ENCODE peak calls at places on chromosomes 3 and 15, in four cellular contexts. Z is SK-N-SH, I is HepG2, V is GM12878. D is an unnamed sample.

GRCh38 chr3:66404246-66404645 is 96.6 kb downstream of the LRIG1 start:
- DNase-seq in Z (no peak), I (no peak), V (no peak), D (no peak)

GRCh38 chr15:73176579-73176978 is 124.3 kb downstream of the NEO1 start:
- DNase-seq in Z (no peak), I (no peak), V (no peak), D (no peak)

GRCh38 chr15:96312641-96313335 is 17.7 kb upstream of the NR2F2 start:
- DNase-seq in Z (no peak), I (no peak), V (no peak), D (no peak)

GRCh38 chr15:90114451-90114901 is 12.2 kb upstream of the IDH2 start:
- DNase-seq in Z (no peak), I (no peak), V (no peak), D (no peak)

GRCh38 chr15:68990755-68991500 is 23.6 kb upstream of the NOX5 start:
- DNase-seq in Z (no peak), I (no peak), V (no peak), D (no peak)

GRCh38 chr15:84981711-84982300 is at the start of gene PDE8A:
- DNase-seq in Z (peak; percentile 78), I (no peak), V (no peak), D (no peak)

GRCh38 chr3:111286749-111287148 is 215.1 kb downstream of the NECTIN3 start:
- DNase-seq in Z (no peak), I (no peak), V (no peak), D (no peak)

GRCh38 chr3:84039091-84039490 is 919.7 kb upstream of the CADM2 start:
- DNase-seq in Z (no peak), I (no peak), V (no peak), D (no peak)

GRCh38 chr15:44015555-44015954 is 179.5 kb downstream of the FRMD5 start:
- DNase-seq in Z (no peak), I (peak; percentile 21), V (no peak), D (no peak)

GRCh38 chr3:155262295-155262694 is 31.2 kb downstream of the STRIT1 start:
- DNase-seq in Z (no peak), I (no peak), V (no peak), D (no peak)

GRCh38 chr3:126745760-126746394 is 41.8 kb downstream of the CHCHD6 start:
- DNase-seq in Z (no peak), I (no peak), V (no peak), D (no peak)

GRCh38 chr3:144821583-144821982 is 850.0 kb downstream of the DIPK2A start:
- DNase-seq in Z (no peak), I (no peak), V (no peak), D (no peak)

GRCh38 chr3:187852842-187853727 is 107.8 kb upstream of the BCL6 start:
- DNase-seq in Z (no peak), I (no peak), V (no peak), D (no peak)

GRCh38 chr3:155491696-155492095 is 198.2 kb upstream of the STRIT1 start:
- DNase-seq in Z (no peak), I (no peak), V (no peak), D (no peak)

GRCh38 chr3:112686360-112686759 is 45.4 kb upstream of the CCDC80 start:
- DNase-seq in Z (no peak), I (no peak), V (no peak), D (no peak)

GRCh38 chr3:160106905-160107861 is 118.0 kb upstream of the C3orf80 start:
- DNase-seq in Z (no peak), I (peak; percentile 98), V (no peak), D (no peak)

GRCh38 chr3:142904639-142905441 is 16.0 kb upstream of the PCOLCE2 start:
- DNase-seq in Z (no peak), I (peak; percentile 15), V (no peak), D (no peak)

GRCh38 chr3:170437696-170438407 is 19.2 kb downstream of the CLDN11 start:
- DNase-seq in Z (no peak), I (peak; percentile 45), V (no peak), D (no peak)

GRCh38 chr3:140050977-140051957 is 116.3 kb downstream of the CLSTN2 start:
- DNase-seq in Z (peak; percentile 49), I (peak; percentile 2), V (no peak), D (peak; percentile 21)

GRCh38 chr3:186621894-186622650 is 9.2 kb downstream of the AHSG start:
- DNase-seq in Z (no peak), I (no peak), V (no peak), D (no peak)

GRCh38 chr15:52527898-52528464 is 699 bp downstream of the MYO5A start:
- DNase-seq in Z (peak; percentile 64), I (no peak), V (no peak), D (peak; percentile 51)

GRCh38 chr15:65056868-65057548 is 10.8 kb downstream of the RASL12 start:
- DNase-seq in Z (peak; percentile 12), I (peak; percentile 96), V (no peak), D (no peak)

GRCh38 chr15:60392601-60392985 is 5.2 kb downstream of the ANXA2 start:
- DNase-seq in Z (no peak), I (peak; percentile 77), V (no peak), D (no peak)

GRCh38 chr3:16319307-16319706 is 54.3 kb downstream of the OXNAD1 start:
- DNase-seq in Z (peak; percentile 34), I (peak; percentile 25), V (no peak), D (no peak)

GRCh38 chr15:50017522-50017921 is 101.5 kb downstream of the ATP8B4 start:
- DNase-seq in Z (no peak), I (no peak), V (no peak), D (no peak)

GRCh38 chr3:171809513-171810277 is 588 bp downstream of the PLD1 start:
- DNase-seq in Z (peak; percentile 78), I (peak; percentile 70), V (no peak), D (peak; percentile 31)

GRCh38 chr3:24522155-24522579 is 27.5 kb upstream of the THRB start:
- DNase-seq in Z (no peak), I (peak; percentile 74), V (no peak), D (peak; percentile 52)

GRCh38 chr3:191566469-191566868 is 105.5 kb downstream of the PYDC2 start:
- DNase-seq in Z (no peak), I (no peak), V (no peak), D (no peak)

GRCh38 chr15:62607643-62608042 is 434.9 kb upstream of the TPM1 start:
- DNase-seq in Z (no peak), I (no peak), V (no peak), D (no peak)

GRCh38 chr15:55796321-55796965 is 53.5 kb upstream of the PRTG start:
- DNase-seq in Z (no peak), I (no peak), V (no peak), D (no peak)

GRCh38 chr15:55795031-55795430 is 52.1 kb upstream of the PRTG start:
- DNase-seq in Z (no peak), I (no peak), V (no peak), D (no peak)

GRCh38 chr15:55800216-55800615 is 57.3 kb upstream of the PRTG start:
- DNase-seq in Z (no peak), I (no peak), V (no peak), D (no peak)

GRCh38 chr15:55802600-55803376 is 59.8 kb upstream of the PRTG start:
- DNase-seq in Z (peak; percentile 48), I (no peak), V (no peak), D (no peak)

GRCh38 chr15:55799287-55800212 is 56.6 kb upstream of the PRTG start:
- DNase-seq in Z (peak; percentile 73), I (peak; percentile 46), V (peak; percentile 4), D (peak; percentile 84)
- TF ChIP-seq TCF12 in Z (no peak), I (no peak), V (no peak), D (no peak)

GRCh38 chr15:92848852-92849598 is 51.1 kb upstream of the CHD2 start:
- DNase-seq in Z (no peak), I (no peak), V (peak; percentile 65), D (no peak)
- TF ChIP-seq TCF12 in Z (no peak), I (no peak), V (no peak), D (no peak)

GRCh38 chr3:8996216-8996615 is 32.9 kb upstream of the RAD18 start:
- DNase-seq in Z (no peak), I (no peak), V (no peak), D (no peak)

GRCh38 chr3:8994226-8994625 is 31.0 kb upstream of the RAD18 start:
- DNase-seq in Z (no peak), I (no peak), V (no peak), D (no peak)

GRCh38 chr3:8997151-8997550 is 33.9 kb upstream of the RAD18 start:
- DNase-seq in Z (no peak), I (no peak), V (no peak), D (no peak)

GRCh38 chr3:9000041-9000440 is 36.8 kb upstream of the RAD18 start:
- DNase-seq in Z (no peak), I (no peak), V (no peak), D (no peak)

GRCh38 chr3:8996681-8997121 is 33.4 kb upstream of the RAD18 start:
- DNase-seq in Z (no peak), I (peak; percentile 53), V (no peak), D (no peak)
- TF ChIP-seq TCF12 in Z (no peak), I (no peak), V (no peak), D (no peak)

DNA sequence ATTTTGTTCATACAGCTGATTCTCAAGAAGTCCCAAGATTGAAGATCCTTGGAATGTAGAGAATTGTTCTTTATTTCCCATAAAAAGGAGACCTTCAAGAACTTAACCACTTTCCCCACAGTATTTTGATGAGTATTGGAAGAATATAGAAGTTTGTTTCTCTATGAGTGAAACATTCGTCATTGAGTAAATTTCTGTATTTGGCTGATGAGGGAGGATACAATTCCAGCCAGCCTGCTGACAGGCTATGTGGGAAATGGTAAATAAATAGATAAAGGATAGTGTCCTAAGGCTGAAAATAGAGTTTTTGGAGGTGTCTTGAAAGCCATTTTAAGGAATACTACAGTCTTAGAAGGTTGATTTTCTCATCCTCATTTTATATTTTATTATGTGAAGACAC is 1076.1 kb downstream of the ROBO2 start:
- DNase-seq in Z (no peak), I (no peak), V (no peak), D (no peak)
- TF ChIP-seq TCF12 in Z (no peak), I (no peak), V (no peak), D (no peak)

GRCh38 chr3:138394156-138394555 is 40.3 kb upstream of the ESYT3 start:
- DNase-seq in Z (no peak), I (no peak), V (no peak), D (no peak)
- TF ChIP-seq TCF12 in Z (no peak), I (no peak), V (no peak), D (no peak)